ENCODE peak calls at places on chromosome 4, in nine cellular contexts. One of them, this sample, is unnamed.

GRCh38 chr4:164508836-164509235 is 245.1 kb upstream of the SMIM31 start:
- DNase-seq in NCI-H1105: no peak
- DNase-seq in cardiac septum: no peak
- DNase-seq in activated CD4-positive, alpha-beta T cell treated with anti-CD3 and anti-CD28 coated beads for 4 hours: no peak
- DNase-seq in memory B cell: no peak
- DNase-seq in SJSA1: no peak
- DNase-seq in stimulated activated naive CD4-positive, alpha-beta T cell: no peak
- DNase-seq in skeletal muscle cell: no peak
- DNase-seq in AG10803: no peak
- DNase-seq in this sample: no peak

GRCh38 chr4:53557601-53558000 is 33.7 kb downstream of the LNX1 start:
- DNase-seq in NCI-H1105: no peak
- DNase-seq in skeletal muscle cell: no peak
- DNase-seq in SJSA1: no peak
- DNase-seq in stimulated activated naive CD4-positive, alpha-beta T cell: no peak
- DNase-seq in memory B cell: no peak
- DNase-seq in AG10803: peak
- DNase-seq in activated CD4-positive, alpha-beta T cell treated with anti-CD3 and anti-CD28 coated beads for 4 hours: no peak
- DNase-seq in cardiac septum: no peak
- DNase-seq in this sample: no peak

GRCh38 chr4:177292171-177292570 is 17.5 kb upstream of the NEIL3 start:
- DNase-seq in NCI-H1105: no peak
- DNase-seq in memory B cell: no peak
- DNase-seq in cardiac septum: no peak
- DNase-seq in SJSA1: no peak
- DNase-seq in activated CD4-positive, alpha-beta T cell treated with anti-CD3 and anti-CD28 coated beads for 4 hours: no peak
- DNase-seq in AG10803: no peak
- DNase-seq in skeletal muscle cell: no peak
- DNase-seq in stimulated activated naive CD4-positive, alpha-beta T cell: no peak
- DNase-seq in this sample: no peak

GRCh38 chr4:147984065-147984777 is 252.3 kb downstream of the ARHGAP10 start:
- DNase-seq in memory B cell: no peak
- DNase-seq in cardiac septum: no peak
- DNase-seq in skeletal muscle cell: no peak
- DNase-seq in stimulated activated naive CD4-positive, alpha-beta T cell: no peak
- DNase-seq in activated CD4-positive, alpha-beta T cell treated with anti-CD3 and anti-CD28 coated beads for 4 hours: no peak
- DNase-seq in NCI-H1105: peak
- DNase-seq in SJSA1: peak
- DNase-seq in AG10803: peak
- DNase-seq in this sample: peak

GRCh38 chr4:108224628-108225053 is 55.9 kb upstream of the LEF1 start:
- DNase-seq in memory B cell: no peak
- DNase-seq in activated CD4-positive, alpha-beta T cell treated with anti-CD3 and anti-CD28 coated beads for 4 hours: no peak
- DNase-seq in AG10803: peak
- DNase-seq in cardiac septum: no peak
- DNase-seq in skeletal muscle cell: peak
- DNase-seq in NCI-H1105: no peak
- DNase-seq in stimulated activated naive CD4-positive, alpha-beta T cell: no peak
- DNase-seq in SJSA1: no peak
- DNase-seq in this sample: no peak

GRCh38 chr4:68445111-68445510 is 2.2 kb upstream of the TMPRSS11E start:
- DNase-seq in skeletal muscle cell: no peak
- DNase-seq in SJSA1: no peak
- DNase-seq in AG10803: no peak
- DNase-seq in stimulated activated naive CD4-positive, alpha-beta T cell: no peak
- DNase-seq in memory B cell: no peak
- DNase-seq in cardiac septum: no peak
- DNase-seq in activated CD4-positive, alpha-beta T cell treated with anti-CD3 and anti-CD28 coated beads for 4 hours: no peak
- DNase-seq in NCI-H1105: no peak
- DNase-seq in this sample: no peak

GRCh38 chr4:158484173-158484885 is 37.4 kb upstream of the RXFP1 start:
- DNase-seq in skeletal muscle cell: peak
- DNase-seq in SJSA1: no peak
- DNase-seq in activated CD4-positive, alpha-beta T cell treated with anti-CD3 and anti-CD28 coated beads for 4 hours: no peak
- DNase-seq in AG10803: no peak
- DNase-seq in memory B cell: no peak
- DNase-seq in stimulated activated naive CD4-positive, alpha-beta T cell: no peak
- DNase-seq in NCI-H1105: no peak
- DNase-seq in cardiac septum: no peak
- DNase-seq in this sample: no peak

GRCh38 chr4:85448880-85449763 is 25.8 kb upstream of the ARHGAP24 start:
- DNase-seq in AG10803: no peak
- DNase-seq in memory B cell: peak
- DNase-seq in cardiac septum: no peak
- DNase-seq in skeletal muscle cell: no peak
- DNase-seq in activated CD4-positive, alpha-beta T cell treated with anti-CD3 and anti-CD28 coated beads for 4 hours: no peak
- DNase-seq in SJSA1: no peak
- DNase-seq in stimulated activated naive CD4-positive, alpha-beta T cell: no peak
- DNase-seq in NCI-H1105: no peak
- DNase-seq in this sample: no peak

GRCh38 chr4:104896623-104897296 is 249.9 kb upstream of the TET2 start:
- DNase-seq in cardiac septum: no peak
- DNase-seq in activated CD4-positive, alpha-beta T cell treated with anti-CD3 and anti-CD28 coated beads for 4 hours: no peak
- DNase-seq in skeletal muscle cell: no peak
- DNase-seq in AG10803: no peak
- DNase-seq in SJSA1: no peak
- DNase-seq in memory B cell: no peak
- DNase-seq in stimulated activated naive CD4-positive, alpha-beta T cell: no peak
- DNase-seq in NCI-H1105: no peak
- DNase-seq in this sample: no peak

GRCh38 chr4:41413670-41414069 is 124.3 kb upstream of the LIMCH1 start:
- DNase-seq in cardiac septum: no peak
- DNase-seq in SJSA1: no peak
- DNase-seq in AG10803: no peak
- DNase-seq in stimulated activated naive CD4-positive, alpha-beta T cell: no peak
- DNase-seq in activated CD4-positive, alpha-beta T cell treated with anti-CD3 and anti-CD28 coated beads for 4 hours: no peak
- DNase-seq in memory B cell: no peak
- DNase-seq in skeletal muscle cell: no peak
- DNase-seq in NCI-H1105: no peak
- DNase-seq in this sample: no peak

GRCh38 chr4:16067515-16067914 is 16.3 kb downstream of the PROM1 start:
- DNase-seq in SJSA1: no peak
- DNase-seq in activated CD4-positive, alpha-beta T cell treated with anti-CD3 and anti-CD28 coated beads for 4 hours: no peak
- DNase-seq in skeletal muscle cell: no peak
- DNase-seq in cardiac septum: no peak
- DNase-seq in NCI-H1105: no peak
- DNase-seq in memory B cell: no peak
- DNase-seq in AG10803: no peak
- DNase-seq in stimulated activated naive CD4-positive, alpha-beta T cell: no peak
- DNase-seq in this sample: peak

GRCh38 chr4:184252136-184253071 is 34.7 kb upstream of the ENPP6 start:
- DNase-seq in stimulated activated naive CD4-positive, alpha-beta T cell: no peak
- DNase-seq in skeletal muscle cell: no peak
- DNase-seq in memory B cell: no peak
- DNase-seq in cardiac septum: no peak
- DNase-seq in AG10803: no peak
- DNase-seq in activated CD4-positive, alpha-beta T cell treated with anti-CD3 and anti-CD28 coated beads for 4 hours: no peak
- DNase-seq in SJSA1: no peak
- DNase-seq in NCI-H1105: no peak
- DNase-seq in this sample: no peak

GRCh38 chr4:145709336-145709735 is 29.4 kb downstream of the C4orf51 start:
- DNase-seq in stimulated activated naive CD4-positive, alpha-beta T cell: no peak
- DNase-seq in NCI-H1105: peak
- DNase-seq in memory B cell: no peak
- DNase-seq in SJSA1: no peak
- DNase-seq in activated CD4-positive, alpha-beta T cell treated with anti-CD3 and anti-CD28 coated beads for 4 hours: no peak
- DNase-seq in AG10803: no peak
- DNase-seq in skeletal muscle cell: no peak
- DNase-seq in cardiac septum: no peak
- DNase-seq in this sample: no peak

GRCh38 chr4:54945838-54946237 is 179.6 kb downstream of the KDR start:
- DNase-seq in skeletal muscle cell: no peak
- DNase-seq in cardiac septum: no peak
- DNase-seq in SJSA1: no peak
- DNase-seq in NCI-H1105: no peak
- DNase-seq in stimulated activated naive CD4-positive, alpha-beta T cell: no peak
- DNase-seq in AG10803: no peak
- DNase-seq in memory B cell: no peak
- DNase-seq in activated CD4-positive, alpha-beta T cell treated with anti-CD3 and anti-CD28 coated beads for 4 hours: no peak
- DNase-seq in this sample: no peak

GRCh38 chr4:169311643-169312365 is 41.0 kb upstream of the SH3RF1 start:
- DNase-seq in AG10803: peak
- DNase-seq in memory B cell: peak
- DNase-seq in SJSA1: peak
- DNase-seq in activated CD4-positive, alpha-beta T cell treated with anti-CD3 and anti-CD28 coated beads for 4 hours: no peak
- DNase-seq in NCI-H1105: no peak
- DNase-seq in stimulated activated naive CD4-positive, alpha-beta T cell: no peak
- DNase-seq in cardiac septum: no peak
- DNase-seq in skeletal muscle cell: no peak
- DNase-seq in this sample: peak

GRCh38 chr4:73872331-73873108 is 3.3 kb downstream of the CXCL1 start:
- DNase-seq in cardiac septum: no peak
- DNase-seq in memory B cell: no peak
- DNase-seq in skeletal muscle cell: no peak
- DNase-seq in NCI-H1105: no peak
- DNase-seq in SJSA1: no peak
- DNase-seq in activated CD4-positive, alpha-beta T cell treated with anti-CD3 and anti-CD28 coated beads for 4 hours: no peak
- DNase-seq in AG10803: no peak
- DNase-seq in stimulated activated naive CD4-positive, alpha-beta T cell: no peak
- DNase-seq in this sample: peak

GRCh38 chr4:37628977-37629609 is 57.1 kb downstream of the RELL1 start:
- DNase-seq in stimulated activated naive CD4-positive, alpha-beta T cell: no peak
- DNase-seq in memory B cell: no peak
- DNase-seq in NCI-H1105: no peak
- DNase-seq in SJSA1: no peak
- DNase-seq in activated CD4-positive, alpha-beta T cell treated with anti-CD3 and anti-CD28 coated beads for 4 hours: no peak
- DNase-seq in cardiac septum: no peak
- DNase-seq in AG10803: peak
- DNase-seq in skeletal muscle cell: no peak
- DNase-seq in this sample: no peak

This sample was measured in pons.